ENCODE peak calls at places on chromosome 1, in four cellular contexts. U, Z, K and H are unnamed samples.

GRCh38 chr1:40049745-40050144 is 9.2 kb downstream of the CAP1 start:
- DNase-seq in Z (no peak), U (no peak), K (no peak), H (no peak)

GRCh38 chr1:114803001-114803400 is 22.5 kb upstream of the SIKE1 start:
- DNase-seq in K (no peak), Z (no peak), U (no peak), H (no peak)

GRCh38 chr1:232459087-232459486 is 170.8 kb downstream of the SIPA1L2 start:
- DNase-seq in K (no peak), Z (no peak), U (no peak), H (no peak)

GRCh38 chr1:63322248-63322943 is at the start of gene FOXD3:
- DNase-seq in Z (peak; percentile 84), U (peak; percentile 71), K (no peak), H (no peak)

GRCh38 chr1:112772781-112773180 is 57.6 kb upstream of the PPM1J start:
- DNase-seq in U (no peak), Z (no peak), K (no peak), H (no peak)

GRCh38 chr1:238681021-238681420 is 705.3 kb upstream of the CHRM3 start:
- DNase-seq in Z (no peak), U (no peak), K (no peak), H (no peak)

GRCh38 chr1:200453544-200453905 is 43.7 kb upstream of the ZNF281 start:
- DNase-seq in Z (no peak), U (no peak), K (no peak), H (no peak)

GRCh38 chr1:66168467-66168887 is 365.5 kb upstream of the SGIP1 start:
- DNase-seq in K (no peak), Z (no peak), U (no peak), H (no peak)

GRCh38 chr1:23217421-23218115 is at the start of gene HTR1D:
- DNase-seq in K (no peak), Z (no peak), U (no peak), H (no peak)

GRCh38 chr1:175734642-175735041 is 8.8 kb downstream of the TNR start:
- DNase-seq in U (no peak), K (no peak), Z (no peak), H (no peak)

GRCh38 chr1:204711947-204712701 is 26.6 kb upstream of the LRRN2 start:
- DNase-seq in U (no peak), Z (no peak), K (no peak), H (no peak)

GRCh38 chr1:156337052-156337887 is 822 bp downstream of the CCT3 start:
- DNase-seq in U (no peak), K (no peak), Z (peak; percentile 71), H (no peak)

GRCh38 chr1:44024903-44025525 is 6.2 kb downstream of the SLC6A9 start:
- DNase-seq in U (no peak), K (no peak), Z (peak; percentile 50), H (no peak)

GRCh38 chr1:16163882-16164820 is 8.3 kb upstream of the EPHA2 start:
- DNase-seq in K (peak; percentile 96), U (no peak), Z (no peak), H (no peak)

DNA sequence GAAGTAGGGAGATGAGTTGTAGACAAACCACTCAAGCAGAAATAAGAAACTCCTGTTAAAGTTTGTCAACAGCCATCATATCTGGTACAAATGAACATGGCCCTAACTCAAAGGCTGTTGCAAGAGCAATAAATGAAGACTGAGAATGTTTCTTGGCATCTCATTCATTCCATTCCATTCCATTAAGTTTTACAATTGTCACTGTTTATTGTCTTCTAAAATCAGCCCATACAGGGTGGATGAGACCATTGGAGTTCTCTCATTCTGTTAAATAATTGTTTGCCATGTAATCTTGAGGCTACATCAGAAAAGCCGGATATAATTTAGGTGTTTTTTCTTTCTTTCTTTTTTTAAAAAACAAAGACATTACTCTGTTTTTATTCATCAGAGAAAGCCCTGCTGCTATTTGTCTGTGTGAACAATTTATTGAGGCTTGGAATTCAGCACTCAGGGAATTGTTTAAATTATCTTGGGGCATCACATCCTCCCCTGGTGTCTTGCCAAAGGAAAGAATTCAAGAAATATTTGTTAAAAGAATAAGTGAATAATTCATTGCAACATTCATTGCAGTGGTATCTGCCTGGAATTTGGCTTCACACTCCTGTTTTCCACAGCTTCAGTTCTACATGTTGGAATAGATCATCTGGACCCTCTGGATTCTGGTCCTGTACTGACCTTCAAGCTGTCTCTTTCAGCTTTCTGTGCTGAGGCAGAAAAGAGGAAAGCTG is 604.5 kb downstream of the PLPP3 start:
- DNase-seq in K (no peak), U (no peak), Z (no peak), H (no peak)
- TF ChIP-seq POLR2AphosphoS5 in K (no peak), U (no peak), Z (no peak), H (peak; percentile 44)

GRCh38 chr1:209403921-209404320 is 179.6 kb upstream of the CAMK1G start:
- DNase-seq in Z (no peak), K (no peak), U (no peak), H (no peak)
- TF ChIP-seq POLR2AphosphoS5 in Z (no peak), K (no peak), U (no peak), H (no peak)

GRCh38 chr1:235069577-235070563 is 58.8 kb downstream of the TOMM20 start:
- DNase-seq in U (peak; percentile 95), K (peak; percentile 90), Z (peak; percentile 66), H (no peak)
- TF ChIP-seq POLR2AphosphoS5 in U (peak; percentile 62), K (peak; percentile 88), Z (no peak), H (peak; percentile 54)

GRCh38 chr1:8878448-8879347 is at the start of gene ENO1:
- DNase-seq in Z (peak; percentile 99), K (peak; percentile 89), U (peak; percentile 99), H (peak; percentile 100)

GRCh38 chr1:8883510-8883909 is 5.0 kb upstream of the ENO1 start:
- DNase-seq in U (no peak), K (no peak), Z (no peak), H (no peak)

GRCh38 chr1:8880068-8880676 is 1.7 kb upstream of the ENO1 start:
- DNase-seq in Z (no peak), K (peak; percentile 76), U (peak; percentile 61), H (no peak)

GRCh38 chr1:8876099-8876496 is 2.4 kb downstream of the ENO1 start:
- DNase-seq in Z (no peak), K (no peak), U (no peak), H (no peak)

GRCh38 chr1:8879348-8880067 is 1.0 kb upstream of the ENO1 start:
- DNase-seq in Z (no peak), K (no peak), U (no peak), H (no peak)
- TF ChIP-seq POLR2AphosphoS5 in Z (no peak), K (peak; percentile 59), U (no peak), H (no peak)

DNA sequence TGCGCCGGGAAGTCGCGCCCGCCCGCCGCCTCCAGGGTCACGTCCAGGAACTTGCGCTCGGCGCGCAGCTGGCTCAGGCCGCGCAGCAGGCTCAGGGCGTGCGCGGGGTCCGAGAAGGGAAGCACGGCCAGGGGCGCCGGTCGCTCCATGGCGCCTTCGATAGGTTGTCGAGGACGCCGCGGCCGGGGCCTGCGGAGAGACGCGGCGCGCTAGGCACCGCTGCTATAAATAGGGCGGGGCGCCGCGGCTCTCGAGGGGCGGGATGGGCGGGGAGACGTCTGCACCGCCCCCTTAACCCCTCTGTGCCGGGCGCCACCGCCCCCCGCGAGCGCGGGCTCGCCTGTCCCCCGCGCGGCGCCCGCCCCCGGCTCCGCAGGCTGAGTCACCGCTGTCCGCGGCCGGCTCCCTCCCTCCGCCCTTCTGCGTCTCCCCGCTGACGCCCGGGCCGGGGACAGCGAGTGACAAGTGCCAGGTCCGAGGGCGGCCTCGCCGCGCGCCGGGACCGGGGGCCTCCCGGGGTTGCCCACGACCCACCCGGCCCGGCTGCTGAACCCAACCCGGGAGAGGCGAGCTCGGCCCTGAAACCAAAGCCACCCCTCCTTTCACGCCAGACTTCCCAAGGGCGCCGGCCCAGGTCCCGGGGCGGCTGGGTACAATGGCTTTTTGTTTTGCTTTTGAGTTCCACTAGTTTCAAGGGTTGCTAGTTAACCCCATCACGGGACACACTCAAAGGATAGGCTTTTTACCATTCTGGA is at the start of gene KLHL21:
- DNase-seq in K (peak; percentile 86), Z (peak; percentile 97), U (peak; percentile 89), H (peak; percentile 95)
- TF ChIP-seq POLR2AphosphoS5 in K (peak; percentile 90), Z (peak; percentile 95), U (peak; percentile 64), H (peak; percentile 81)

GRCh38 chr1:75097686-75098085 is 36.5 kb upstream of the LHX8 start:
- DNase-seq in Z (no peak), K (no peak), U (no peak), H (no peak)

GRCh38 chr1:75100481-75101092 is 33.6 kb upstream of the LHX8 start:
- DNase-seq in K (no peak), U (no peak), Z (no peak), H (no peak)

DNA sequence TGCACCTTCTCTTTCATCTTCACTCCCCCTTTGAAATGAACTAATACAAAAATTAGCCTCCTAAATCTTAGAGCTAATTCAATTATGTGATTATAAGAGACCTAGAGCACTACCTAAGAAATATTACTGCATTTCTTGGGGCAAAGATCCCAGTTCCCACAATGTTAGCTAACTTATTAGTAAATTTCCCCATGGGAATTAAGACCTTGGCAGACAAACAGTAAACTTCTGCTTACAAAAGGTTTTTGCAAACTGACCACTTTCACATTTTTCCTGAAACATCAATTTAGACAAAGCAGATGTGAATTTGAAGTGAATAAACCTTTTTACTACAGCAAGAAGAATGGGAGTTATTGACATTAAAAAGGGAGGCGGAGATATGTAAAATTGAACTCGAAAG is 34.6 kb upstream of the LHX8 start:
- DNase-seq in U (no peak), Z (no peak), K (no peak), H (no peak)
- TF ChIP-seq POLR2AphosphoS5 in U (no peak), Z (no peak), K (no peak), H (no peak)

DNA sequence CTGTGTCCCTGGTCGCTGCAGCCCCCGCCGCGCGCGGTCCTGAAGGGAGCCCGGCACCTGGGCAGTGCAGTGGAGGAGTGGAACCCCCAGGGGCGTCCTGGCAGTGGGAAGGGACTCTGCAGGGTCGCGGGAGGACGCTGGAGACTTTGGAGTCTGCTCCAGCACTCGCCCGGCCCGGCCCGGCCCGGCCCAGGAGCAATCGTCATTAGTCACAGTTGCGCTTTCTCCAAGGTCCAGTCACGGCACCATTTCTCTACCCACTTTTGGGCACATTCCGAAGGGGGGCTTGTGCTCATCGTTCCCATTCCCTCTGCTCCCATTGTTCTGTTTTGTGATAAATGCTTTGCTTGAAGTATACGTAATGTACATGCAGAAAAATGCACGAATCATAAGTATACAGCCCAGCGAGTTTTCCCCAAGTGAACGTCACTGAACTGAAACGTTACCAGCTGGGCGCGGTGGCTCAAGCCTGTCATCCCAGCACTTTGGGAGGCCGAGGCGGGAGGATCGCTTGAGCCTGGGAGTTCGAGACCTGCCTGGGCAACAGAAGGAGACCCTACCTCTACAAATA is 996 bp downstream of the THAP3 start:
- DNase-seq in K (no peak), Z (no peak), U (peak; percentile 38), H (no peak)
- TF ChIP-seq POLR2AphosphoS5 in K (no peak), Z (no peak), U (no peak), H (peak; percentile 12)

DNA sequence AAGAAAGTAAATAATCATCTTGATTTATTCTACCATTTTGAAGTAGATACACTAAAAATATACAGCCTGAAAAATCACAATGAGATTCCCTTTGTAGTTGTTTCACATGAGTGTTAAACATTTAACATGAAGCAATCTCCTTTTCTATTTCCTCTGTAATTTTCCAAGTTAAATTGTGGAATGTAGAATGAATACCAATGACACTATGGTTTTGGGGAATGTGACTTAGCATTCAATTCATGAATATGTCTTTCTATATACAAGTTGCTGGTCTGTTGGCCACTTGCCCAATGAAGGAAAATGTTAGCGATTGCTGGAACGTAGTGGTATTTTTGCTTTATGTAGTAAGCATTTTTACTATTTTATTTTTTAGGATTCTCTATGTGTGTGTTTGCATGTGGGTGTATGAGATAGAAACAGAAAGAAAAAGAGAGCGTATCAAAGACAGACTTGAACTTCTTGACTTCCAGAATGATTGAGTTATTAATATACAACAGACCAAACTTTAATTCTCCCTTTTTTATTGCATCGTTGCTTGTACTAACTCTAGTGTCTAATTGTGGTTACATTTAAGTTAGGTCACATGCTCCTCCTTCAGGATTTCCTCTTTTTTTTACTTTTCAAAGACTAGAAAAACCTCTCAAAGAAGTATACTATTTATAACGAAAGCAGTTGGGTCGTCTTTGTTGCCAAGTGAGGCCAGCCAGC is 5.9 kb downstream of the TGFB2 start:
- DNase-seq in Z (no peak), U (no peak), K (no peak), H (no peak)
- TF ChIP-seq POLR2AphosphoS5 in Z (no peak), U (no peak), K (no peak), H (no peak)